ENCODE peak calls at places on chromosome 12, in seven cellular contexts. M is A549, R is right lobe of liver, O is esophagus squamous epithelium, N is IMR-90, H is HepG2, Q is gastrocnemius medialis. F is an unnamed sample.

GRCh38 chr12:63982787-63983186 is 138.3 kb downstream of the SRGAP1 start:
- DNase-seq in O (no peak), M (no peak), Q (no peak), R (no peak), N (no peak), H (no peak), F (no peak)

GRCh38 chr12:85509857-85510256 is 229.8 kb downstream of the ALX1 start:
- DNase-seq in O (no peak), M (no peak), H (no peak), R (no peak), N (no peak), Q (no peak), F (no peak)

GRCh38 chr12:16285586-16285985 is 8.1 kb upstream of the SLC15A5 start:
- DNase-seq in R (no peak), H (no peak), N (no peak), Q (no peak), M (no peak), O (no peak), F (no peak)

GRCh38 chr12:102958073-102958829 is 777 bp downstream of the ASCL1 start:
- DNase-seq in M (peak; percentile 21), N (peak; percentile 19), O (no peak), R (no peak), Q (no peak), H (no peak), F (no peak)

GRCh38 chr12:92928431-92928961 is 599 bp downstream of the EEA1 start:
- DNase-seq in H (no peak), Q (peak; percentile 31), N (no peak), O (no peak), M (peak; percentile 13), R (peak; percentile 64), F (peak; percentile 42)

GRCh38 chr12:92295523-92295922 is 149.9 kb upstream of the BTG1 start:
- DNase-seq in H (no peak), Q (no peak), O (no peak), R (no peak), M (no peak), N (peak; percentile 79), F (no peak)

GRCh38 chr12:6444704-6445688 is at the start of gene CD27:
- DNase-seq in N (no peak), R (peak; percentile 35), M (no peak), H (no peak), O (no peak), Q (no peak), F (no peak)

GRCh38 chr12:2273288-2273687 is 220.5 kb downstream of the CACNA1C start:
- DNase-seq in M (no peak), Q (no peak), N (peak; percentile 83), O (no peak), H (no peak), R (no peak), F (no peak)

GRCh38 chr12:22313276-22313995 is 21.1 kb downstream of the ST8SIA1 start:
- DNase-seq in Q (no peak), O (no peak), H (no peak), N (no peak), R (no peak), M (no peak), F (no peak)

GRCh38 chr12:123149088-123149827 is 1.6 kb downstream of the PITPNM2 start:
- DNase-seq in N (no peak), H (no peak), O (no peak), Q (no peak), R (no peak), M (peak; percentile 19), F (peak; percentile 58)

GRCh38 chr12:98106201-98106600 is 409.2 kb upstream of the TMPO start:
- DNase-seq in O (no peak), M (no peak), N (no peak), R (no peak), Q (no peak), H (no peak), F (no peak)

GRCh38 chr12:81077686-81078441 is at the start of gene ACSS3:
- DNase-seq in N (no peak), H (peak; percentile 67), O (no peak), Q (peak; percentile 58), R (peak; percentile 81), M (no peak), F (peak; percentile 59)

GRCh38 chr12:57590892-57591566 is at the start of gene PIP4K2C:
- DNase-seq in O (no peak), R (peak; percentile 91), N (peak; percentile 23), M (peak; percentile 79), H (peak; percentile 77), Q (peak; percentile 74), F (peak; percentile 83)

GRCh38 chr12:117674313-117674712 is 294.5 kb downstream of the KSR2 start:
- DNase-seq in Q (no peak), O (no peak), N (no peak), M (no peak), H (no peak), R (no peak), F (no peak)

GRCh38 chr12:56361487-56362129 is 1.0 kb downstream of the APOF start:
- DNase-seq in H (no peak), O (no peak), N (no peak), Q (no peak), M (no peak), R (peak; percentile 67), F (no peak)

GRCh38 chr12:56359851-56360767 is at the start of gene STAT2:
- DNase-seq in Q (peak; percentile 98), H (peak; percentile 98), M (peak; percentile 98), R (peak; percentile 100), O (peak; percentile 97), N (peak; percentile 100), F (peak; percentile 99)

GRCh38 chr12:56362130-56363059 is at the start of gene APOF:
- DNase-seq in Q (no peak), N (no peak), R (no peak), M (no peak), O (no peak), H (peak; percentile 92), F (no peak)

GRCh38 chr12:56358836-56359532 is 923 bp downstream of the STAT2 start:
- DNase-seq in Q (peak; percentile 19), R (no peak), M (no peak), H (no peak), N (peak; percentile 87), O (no peak), F (peak; percentile 68)
- TF ChIP-seq POLR2A in Q (no peak), R (peak; percentile 18), M (no peak), H (no peak), N (peak; percentile 51), O (no peak), F (no peak)

DNA sequence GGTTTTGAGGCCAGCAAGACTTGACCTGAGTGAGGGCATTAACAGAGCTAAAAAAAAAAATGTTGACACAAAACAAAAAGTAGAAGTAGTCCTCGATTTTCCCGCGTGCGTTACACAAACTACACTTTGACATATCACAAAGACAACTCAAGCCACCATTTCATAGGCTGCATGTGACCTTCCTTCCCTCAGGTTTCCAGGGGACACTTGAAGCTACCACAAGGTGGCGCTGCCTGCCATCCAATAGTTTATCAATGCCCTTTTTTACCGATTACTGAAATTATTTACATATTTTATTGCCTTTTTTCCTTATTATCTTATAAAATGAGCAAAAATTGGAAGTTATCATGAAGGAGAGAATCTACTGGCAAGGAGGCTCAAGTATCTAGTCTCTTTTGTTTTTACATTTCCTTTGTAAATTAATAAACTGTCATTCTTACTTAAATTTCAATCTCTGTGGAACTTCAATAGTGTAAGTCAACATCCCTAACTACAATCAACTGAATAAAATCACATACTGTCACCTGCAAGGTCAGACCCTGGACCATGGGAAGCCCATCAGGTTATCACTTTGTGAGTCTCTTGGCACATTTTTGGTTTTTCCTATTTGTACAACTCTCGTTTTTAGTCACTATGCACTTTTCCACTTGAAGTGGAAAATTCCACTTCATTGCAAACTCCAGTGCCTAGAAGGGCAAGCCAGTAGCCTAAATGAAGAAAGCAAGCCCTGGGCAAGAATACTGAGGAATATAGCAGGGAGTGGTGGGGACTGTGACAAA is 84.6 kb upstream of the CPSF6 start:
- DNase-seq in R (peak; percentile 63), Q (peak; percentile 22), M (peak; percentile 62), O (no peak), H (peak; percentile 60), N (peak; percentile 50), F (peak; percentile 86)
- TF ChIP-seq CTCF in R (peak; percentile 97), Q (peak; percentile 79), M (peak; percentile 97), O (peak; percentile 78), H (peak; percentile 84), N (peak; percentile 89), F (peak; percentile 95)

GRCh38 chr12:68393398-68393797 is 61.2 kb upstream of the MDM1 start:
- DNase-seq in N (no peak), O (no peak), H (no peak), M (no peak), Q (no peak), R (no peak), F (no peak)
- H3K27ac ChIP-seq in N (no peak overlapping the region), O (no peak overlapping the region), H (no peak overlapping the region), M (no peak overlapping the region), Q (no peak overlapping the region), R (no peak overlapping the region), F (no peak overlapping the region)

GRCh38 chr12:4274960-4275868 is 1.7 kb downstream of the CCND2 start:
- DNase-seq in N (peak; percentile 13), R (no peak), M (no peak), Q (no peak), O (no peak), H (no peak), F (peak; percentile 47)
- TF ChIP-seq POLR2A in N (no peak), R (no peak), M (no peak), Q (no peak), O (no peak), H (no peak), F (peak; percentile 58)

DNA sequence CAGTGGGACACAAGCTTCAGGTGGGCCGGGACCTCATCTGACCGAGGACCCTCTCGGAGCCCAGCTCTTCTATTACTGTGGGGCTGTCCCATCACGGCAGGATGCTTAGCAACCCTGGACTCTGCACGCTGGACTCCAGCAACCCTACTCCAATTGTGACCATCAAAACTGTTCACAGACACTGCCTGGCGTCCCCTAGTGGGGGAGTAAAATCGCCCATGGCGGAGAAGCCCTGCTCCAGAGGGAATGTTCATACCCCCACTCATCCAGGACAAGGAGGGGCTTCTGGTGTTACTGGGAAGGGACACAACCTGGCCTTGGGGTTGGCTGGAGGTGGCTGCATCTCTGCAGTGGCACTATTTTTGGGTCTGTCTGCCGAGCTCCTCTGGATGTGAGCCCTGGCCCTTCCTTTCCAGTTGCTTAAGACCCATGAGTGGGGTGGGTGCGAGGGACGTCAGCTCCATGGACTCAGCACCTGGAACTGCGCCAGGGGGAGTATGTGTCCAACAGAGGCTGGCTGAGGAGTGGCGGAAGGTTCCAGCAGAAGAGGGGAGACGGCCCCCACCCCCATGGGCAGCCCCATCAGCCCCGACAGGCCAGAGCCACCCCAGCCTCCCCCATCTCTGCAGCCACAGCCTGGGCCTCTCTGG is 103.8 kb downstream of the RFLNA start:
- DNase-seq in O (no peak), Q (peak; percentile 84), M (no peak), H (no peak), N (no peak), R (no peak), F (peak; percentile 67)
- TF ChIP-seq CTCF in O (no peak), Q (no peak), M (peak; percentile 13), H (peak; percentile 26), N (peak; percentile 13), R (no peak), F (no peak)